ENCODE peak calls at places on chromosome 20, in ten cellular contexts. O, C, Z, E, Q, P, K, L, R and I are unnamed samples.

GRCh38 chr20:602357-602970 is 7.6 kb downstream of the TCF15 start:
- DNase-seq in O (no peak), C (no peak), Z (no peak), E (no peak), Q (no peak), P (no peak), K (no peak), L (no peak), R (no peak), I (no peak)

GRCh38 chr20:44754554-44754953 is 8.9 kb downstream of the KCNK15 start:
- DNase-seq in O (no peak), C (no peak), Z (no peak), E (no peak), Q (no peak), P (no peak), K (no peak), L (no peak), R (no peak), I (no peak)

GRCh38 chr20:63067266-63067635 is 60.5 kb upstream of the BHLHE23 start:
- DNase-seq in O (no peak), C (no peak), Z (peak; percentile 51), E (no peak), Q (no peak), P (no peak), K (no peak), L (no peak), R (no peak), I (no peak)

GRCh38 chr20:2578430-2579192 is 42.2 kb downstream of the TMC2 start:
- DNase-seq in O (no peak), C (no peak), Z (no peak), E (peak; percentile 56), Q (no peak), P (peak; percentile 51), K (no peak), L (no peak), R (no peak), I (no peak)

GRCh38 chr20:23479043-23479442 is 11.9 kb upstream of the CST8 start:
- DNase-seq in O (no peak), C (no peak), Z (no peak), E (no peak), Q (no peak), P (no peak), K (no peak), L (no peak), R (no peak), I (no peak)

GRCh38 chr20:56373942-56374341 is 15.2 kb downstream of the FAM210B start:
- DNase-seq in O (peak; percentile 95), C (peak; percentile 70), Z (no peak), E (peak; percentile 96), Q (no peak), P (no peak), K (peak; percentile 98), L (no peak), R (no peak), I (no peak)

GRCh38 chr20:33202451-33202850 is 14.7 kb upstream of the BPIFA3 start:
- DNase-seq in O (no peak), C (no peak), Z (no peak), E (no peak), Q (no peak), P (no peak), K (no peak), L (no peak), R (no peak), I (no peak)

GRCh38 chr20:63068711-63069367 is 62.1 kb upstream of the BHLHE23 start:
- DNase-seq in O (no peak), C (no peak), Z (peak; percentile 45), E (no peak), Q (no peak), P (no peak), K (no peak), L (no peak), R (no peak), I (no peak)

GRCh38 chr20:44526129-44526528 is 4.3 kb upstream of the SERINC3 start:
- DNase-seq in O (peak; percentile 49), C (peak; percentile 16), Z (no peak), E (no peak), Q (no peak), P (no peak), K (peak; percentile 51), L (no peak), R (no peak), I (no peak)

GRCh38 chr20:50467618-50468373 is 42.4 kb upstream of the PTPN1 start:
- DNase-seq in O (peak; percentile 66), C (no peak), Z (no peak), E (peak; percentile 55), Q (peak; percentile 34), P (no peak), K (peak; percentile 69), L (peak; percentile 16), R (peak; percentile 21), I (peak; percentile 13)

GRCh38 chr20:46604551-46605133 is 46.6 kb downstream of the SLC13A3 start:
- DNase-seq in O (no peak), C (no peak), Z (no peak), E (no peak), Q (no peak), P (no peak), K (no peak), L (no peak), R (no peak), I (no peak)

GRCh38 chr20:53804920-53805894 is 211.6 kb upstream of the ZNF217 start:
- DNase-seq in O (peak; percentile 41), C (no peak), Z (no peak), E (no peak), Q (no peak), P (no peak), K (no peak), L (no peak), R (no peak), I (no peak)

GRCh38 chr20:41173791-41174341 is 36.5 kb downstream of the PLCG1 start:
- DNase-seq in O (no peak), C (no peak), Z (peak; percentile 62), E (no peak), Q (no peak), P (no peak), K (no peak), L (no peak), R (no peak), I (no peak)

GRCh38 chr20:58751956-58752355 is 59.4 kb downstream of the NPEPL1 start:
- DNase-seq in O (no peak), C (no peak), Z (no peak), E (no peak), Q (no peak), P (no peak), K (no peak), L (no peak), R (no peak), I (no peak)

GRCh38 chr20:38873050-38873581 is 53.1 kb upstream of the FAM83D start:
- DNase-seq in O (no peak), C (no peak), Z (no peak), E (no peak), Q (peak; percentile 72), P (no peak), K (no peak), L (no peak), R (peak; percentile 71), I (no peak)

GRCh38 chr20:9301129-9302072 is 213.0 kb upstream of the LAMP5 start:
- DNase-seq in O (peak; percentile 9), C (peak; percentile 43), Z (no peak), E (no peak), Q (no peak), P (peak; percentile 71), K (peak; percentile 90), L (peak; percentile 45), R (no peak), I (peak; percentile 44)

GRCh38 chr20:35145141-35145564 is 2.0 kb downstream of the EDEM2 start:
- DNase-seq in O (peak; percentile 90), C (peak; percentile 42), Z (no peak), E (peak; percentile 72), Q (peak; percentile 63), P (peak; percentile 85), K (peak; percentile 62), L (peak; percentile 59), R (peak; percentile 60), I (peak; percentile 68)

GRCh38 chr20:25283221-25283951 is 35.5 kb downstream of the PYGB start:
- DNase-seq in O (no peak), C (no peak), Z (peak; percentile 61), E (no peak), Q (no peak), P (no peak), K (no peak), L (no peak), R (no peak), I (no peak)

GRCh38 chr20:17650816-17651760 is 31.0 kb downstream of the RRBP1 start:
- DNase-seq in O (no peak), C (no peak), Z (peak; percentile 39), E (peak; percentile 28), Q (no peak), P (no peak), K (peak; percentile 41), L (no peak), R (no peak), I (no peak)

GRCh38 chr20:23645575-23645974 is 7.8 kb upstream of the CST3 start:
- DNase-seq in O (no peak), C (no peak), Z (no peak), E (no peak), Q (no peak), P (no peak), K (no peak), L (no peak), R (no peak), I (no peak)

GRCh38 chr20:25032478-25033183 is 25.3 kb downstream of the ACSS1 start:
- DNase-seq in O (no peak), C (no peak), Z (no peak), E (no peak), Q (no peak), P (no peak), K (no peak), L (no peak), R (no peak), I (no peak)